ENCODE peak calls at places on chromosome 17, in eight cellular contexts. One of them, this sample, is unnamed.

GRCh38 chr17:29570521-29570920 is 2.0 kb downstream of the TP53I13 start:
- DNase-seq in tibial artery: no peak
- DNase-seq in stomach: peak; percentile 49
- DNase-seq in AG10803: no peak
- DNase-seq in astrocyte of the spinal cord: no peak
- DNase-seq in spleen: peak; percentile 46
- DNase-seq in left ventricle myocardium inferior: no peak
- DNase-seq in WERI-Rb-1: no peak
- DNase-seq in this sample: no peak

GRCh38 chr17:10247806-10248334 is 49.5 kb upstream of the GAS7 start:
- DNase-seq in astrocyte of the spinal cord: no peak
- DNase-seq in stomach: no peak
- DNase-seq in WERI-Rb-1: no peak
- DNase-seq in spleen: no peak
- DNase-seq in AG10803: peak; percentile 95
- DNase-seq in left ventricle myocardium inferior: no peak
- DNase-seq in tibial artery: no peak
- DNase-seq in this sample: no peak

GRCh38 chr17:75144816-75145511 is 9.3 kb downstream of the JPT1 start:
- DNase-seq in AG10803: no peak
- DNase-seq in tibial artery: no peak
- DNase-seq in left ventricle myocardium inferior: no peak
- DNase-seq in WERI-Rb-1: no peak
- DNase-seq in stomach: no peak
- DNase-seq in astrocyte of the spinal cord: no peak
- DNase-seq in spleen: peak; percentile 44
- DNase-seq in this sample: no peak

GRCh38 chr17:20225162-20226115 is 216.3 kb downstream of the SPECC1 start:
- DNase-seq in astrocyte of the spinal cord: no peak
- DNase-seq in WERI-Rb-1: no peak
- DNase-seq in tibial artery: no peak
- DNase-seq in AG10803: no peak
- DNase-seq in stomach: no peak
- DNase-seq in left ventricle myocardium inferior: no peak
- DNase-seq in spleen: no peak
- DNase-seq in this sample: no peak

GRCh38 chr17:58535431-58535830 is 21.0 kb upstream of the MTMR4 start:
- DNase-seq in tibial artery: no peak
- DNase-seq in stomach: no peak
- DNase-seq in spleen: no peak
- DNase-seq in astrocyte of the spinal cord: peak; percentile 37
- DNase-seq in AG10803: peak; percentile 57
- DNase-seq in left ventricle myocardium inferior: no peak
- DNase-seq in WERI-Rb-1: no peak
- DNase-seq in this sample: no peak

GRCh38 chr17:17710355-17710727 is 29.1 kb downstream of the RAI1 start:
- DNase-seq in astrocyte of the spinal cord: no peak
- DNase-seq in spleen: no peak
- DNase-seq in stomach: no peak
- DNase-seq in AG10803: no peak
- DNase-seq in tibial artery: no peak
- DNase-seq in left ventricle myocardium inferior: no peak
- DNase-seq in WERI-Rb-1: no peak
- DNase-seq in this sample: no peak

GRCh38 chr17:51006601-51007000 is 114.1 kb downstream of the SPAG9 start:
- DNase-seq in WERI-Rb-1: no peak
- DNase-seq in stomach: no peak
- DNase-seq in tibial artery: no peak
- DNase-seq in AG10803: peak; percentile 66
- DNase-seq in astrocyte of the spinal cord: peak; percentile 61
- DNase-seq in left ventricle myocardium inferior: no peak
- DNase-seq in spleen: no peak
- DNase-seq in this sample: no peak

GRCh38 chr17:47279062-47279801 is 25.6 kb downstream of the ITGB3 start:
- DNase-seq in WERI-Rb-1: no peak
- DNase-seq in stomach: peak; percentile 36
- DNase-seq in tibial artery: peak; percentile 82
- DNase-seq in left ventricle myocardium inferior: peak; percentile 66
- DNase-seq in astrocyte of the spinal cord: peak; percentile 98
- DNase-seq in spleen: peak; percentile 84
- DNase-seq in AG10803: peak; percentile 99
- DNase-seq in this sample: peak; percentile 59

GRCh38 chr17:83007504-83008475 is 71.6 kb upstream of the METRNL start:
- DNase-seq in AG10803: peak; percentile 8
- DNase-seq in tibial artery: no peak
- DNase-seq in spleen: no peak
- DNase-seq in left ventricle myocardium inferior: no peak
- DNase-seq in stomach: no peak
- DNase-seq in astrocyte of the spinal cord: no peak
- DNase-seq in WERI-Rb-1: no peak
- DNase-seq in this sample: no peak

GRCh38 chr17:73599599-73599998 is 44.6 kb downstream of the SDK2 start:
- DNase-seq in AG10803: no peak
- DNase-seq in stomach: no peak
- DNase-seq in WERI-Rb-1: no peak
- DNase-seq in tibial artery: no peak
- DNase-seq in astrocyte of the spinal cord: no peak
- DNase-seq in spleen: no peak
- DNase-seq in left ventricle myocardium inferior: no peak
- DNase-seq in this sample: no peak

GRCh38 chr17:76519048-76519614 is 17.9 kb upstream of the RHBDF2 start:
- DNase-seq in WERI-Rb-1: peak; percentile 59
- DNase-seq in AG10803: no peak
- DNase-seq in left ventricle myocardium inferior: no peak
- DNase-seq in astrocyte of the spinal cord: no peak
- DNase-seq in spleen: no peak
- DNase-seq in tibial artery: no peak
- DNase-seq in stomach: no peak
- DNase-seq in this sample: no peak

GRCh38 chr17:80071116-80071980 is 30.0 kb upstream of the GAA start:
- DNase-seq in tibial artery: peak; percentile 52
- DNase-seq in astrocyte of the spinal cord: peak; percentile 10
- DNase-seq in spleen: no peak
- DNase-seq in WERI-Rb-1: no peak
- DNase-seq in left ventricle myocardium inferior: peak; percentile 43
- DNase-seq in AG10803: peak; percentile 66
- DNase-seq in stomach: peak; percentile 85
- DNase-seq in this sample: no peak

GRCh38 chr17:58534901-58535421 is 20.5 kb upstream of the MTMR4 start:
- DNase-seq in astrocyte of the spinal cord: peak; percentile 20
- DNase-seq in spleen: peak; percentile 21
- DNase-seq in stomach: no peak
- DNase-seq in left ventricle myocardium inferior: peak; percentile 47
- DNase-seq in WERI-Rb-1: no peak
- DNase-seq in tibial artery: no peak
- DNase-seq in AG10803: peak; percentile 69
- DNase-seq in this sample: peak; percentile 79

GRCh38 chr17:82631544-82631943 is 16.7 kb downstream of the WDR45B start:
- DNase-seq in left ventricle myocardium inferior: no peak
- DNase-seq in stomach: no peak
- DNase-seq in tibial artery: no peak
- DNase-seq in spleen: peak; percentile 16
- DNase-seq in astrocyte of the spinal cord: no peak
- DNase-seq in AG10803: no peak
- DNase-seq in WERI-Rb-1: no peak
- DNase-seq in this sample: no peak

GRCh38 chr17:82932146-82933005 is 92.6 kb upstream of the ZNF750 start:
- DNase-seq in AG10803: peak; percentile 44
- DNase-seq in stomach: peak; percentile 15
- DNase-seq in tibial artery: no peak
- DNase-seq in astrocyte of the spinal cord: peak; percentile 73
- DNase-seq in spleen: peak; percentile 40
- DNase-seq in WERI-Rb-1: no peak
- DNase-seq in left ventricle myocardium inferior: peak; percentile 7
- DNase-seq in this sample: peak; percentile 76

GRCh38 chr17:10772425-10773380 is 31.2 kb downstream of the TMEM238L start:
- DNase-seq in stomach: peak; percentile 90
- DNase-seq in WERI-Rb-1: peak; percentile 54
- DNase-seq in AG10803: no peak
- DNase-seq in astrocyte of the spinal cord: no peak
- DNase-seq in left ventricle myocardium inferior: no peak
- DNase-seq in spleen: no peak
- DNase-seq in tibial artery: no peak
- DNase-seq in this sample: no peak

GRCh38 chr17:76000016-76000754 is 470 bp upstream of the CDK3 start:
- DNase-seq in left ventricle myocardium inferior: no peak
- DNase-seq in astrocyte of the spinal cord: no peak
- DNase-seq in WERI-Rb-1: peak; percentile 81
- DNase-seq in stomach: peak; percentile 58
- DNase-seq in spleen: peak; percentile 87
- DNase-seq in AG10803: no peak
- DNase-seq in tibial artery: no peak
- DNase-seq in this sample: peak; percentile 67

GRCh38 chr17:65455972-65456343 is 105.5 kb downstream of the AXIN2 start:
- DNase-seq in stomach: no peak
- DNase-seq in astrocyte of the spinal cord: peak; percentile 3
- DNase-seq in AG10803: peak; percentile 17
- DNase-seq in left ventricle myocardium inferior: no peak
- DNase-seq in tibial artery: no peak
- DNase-seq in WERI-Rb-1: peak; percentile 11
- DNase-seq in spleen: no peak
- DNase-seq in this sample: no peak

GRCh38 chr17:55451758-55452468 is 30.3 kb upstream of the MMD start:
- DNase-seq in WERI-Rb-1: no peak
- DNase-seq in spleen: no peak
- DNase-seq in astrocyte of the spinal cord: peak; percentile 62
- DNase-seq in left ventricle myocardium inferior: no peak
- DNase-seq in stomach: no peak
- DNase-seq in tibial artery: no peak
- DNase-seq in AG10803: peak; percentile 66
- DNase-seq in this sample: no peak

GRCh38 chr17:17819561-17819995 is 17.2 kb downstream of the SREBF1 start:
- DNase-seq in AG10803: peak; percentile 86
- DNase-seq in spleen: peak; percentile 89
- DNase-seq in tibial artery: peak; percentile 68
- DNase-seq in stomach: peak; percentile 81
- DNase-seq in WERI-Rb-1: no peak
- DNase-seq in astrocyte of the spinal cord: peak; percentile 95
- DNase-seq in left ventricle myocardium inferior: peak; percentile 53
- DNase-seq in this sample: peak; percentile 93

DNA sequence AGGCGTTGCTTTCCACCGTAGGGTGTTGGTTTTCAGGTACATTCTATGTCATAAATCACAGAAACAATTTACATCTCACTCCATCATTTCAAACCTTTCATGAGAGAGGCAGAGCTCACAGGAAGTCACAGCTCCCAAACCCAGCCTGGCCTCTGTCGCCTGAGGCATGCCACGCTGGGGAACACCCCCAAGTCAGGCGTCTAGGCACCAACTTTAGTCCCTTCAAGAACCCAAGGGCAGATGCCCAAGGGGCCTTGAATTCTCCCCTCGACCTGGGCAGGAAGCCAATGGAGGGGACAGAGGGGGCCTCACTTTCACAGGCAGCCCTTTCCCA is 10.5 kb downstream of the TBX4 start:
- DNase-seq in left ventricle myocardium inferior: no peak
- DNase-seq in spleen: peak; percentile 45
- DNase-seq in tibial artery: peak; percentile 16
- DNase-seq in astrocyte of the spinal cord: no peak
- DNase-seq in stomach: no peak
- DNase-seq in AG10803: no peak
- DNase-seq in WERI-Rb-1: no peak
- DNase-seq in this sample: no peak
- H3K4me3 ChIP-seq in left ventricle myocardium inferior: peak overlapping the region; percentile 44
- H3K4me3 ChIP-seq in spleen: no peak overlapping the region
- H3K4me3 ChIP-seq in tibial artery: no peak overlapping the region
- H3K4me3 ChIP-seq in astrocyte of the spinal cord: no peak overlapping the region
- H3K4me3 ChIP-seq in stomach: no peak overlapping the region
- H3K4me3 ChIP-seq in AG10803: no peak overlapping the region
- H3K4me3 ChIP-seq in WERI-Rb-1: no peak overlapping the region
- H3K4me3 ChIP-seq in this sample: no peak overlapping the region

DNA sequence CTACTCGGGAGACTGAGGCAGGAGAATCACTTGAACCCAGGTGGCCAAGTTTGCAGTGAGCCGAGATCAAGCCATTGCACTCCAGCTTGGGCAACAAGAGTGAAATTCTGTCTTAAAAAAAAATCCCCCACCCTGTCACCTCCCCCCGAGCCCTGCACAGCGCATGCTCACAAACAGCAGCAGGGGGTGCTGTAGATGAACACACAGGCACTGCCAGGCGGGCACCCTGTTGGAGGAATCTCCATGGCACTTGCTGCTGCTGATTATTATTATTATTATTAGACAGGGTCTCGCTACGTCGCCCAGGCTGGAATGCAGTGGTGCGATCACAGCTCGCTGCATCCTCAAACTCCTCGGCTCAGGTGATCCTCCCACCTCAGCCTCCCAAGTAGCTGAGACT is 24.6 kb downstream of the FZD2 start:
- DNase-seq in tibial artery: no peak
- DNase-seq in astrocyte of the spinal cord: no peak
- DNase-seq in left ventricle myocardium inferior: no peak
- DNase-seq in WERI-Rb-1: peak; percentile 50
- DNase-seq in stomach: no peak
- DNase-seq in AG10803: no peak
- DNase-seq in spleen: no peak
- DNase-seq in this sample: no peak
- TF ChIP-seq CTCF in tibial artery: no peak
- TF ChIP-seq CTCF in astrocyte of the spinal cord: peak; percentile 38
- TF ChIP-seq CTCF in left ventricle myocardium inferior: no peak
- TF ChIP-seq CTCF in WERI-Rb-1: peak; percentile 66
- TF ChIP-seq CTCF in stomach: no peak
- TF ChIP-seq CTCF in AG10803: peak; percentile 32
- TF ChIP-seq CTCF in spleen: no peak
- TF ChIP-seq CTCF in this sample: no peak

GRCh38 chr17:71412803-71413202 is 708.0 kb upstream of the SOX9 start:
- DNase-seq in left ventricle myocardium inferior: no peak
- DNase-seq in spleen: no peak
- DNase-seq in AG10803: peak; percentile 97
- DNase-seq in stomach: no peak
- DNase-seq in WERI-Rb-1: no peak
- DNase-seq in astrocyte of the spinal cord: peak; percentile 97
- DNase-seq in tibial artery: no peak
- DNase-seq in this sample: peak; percentile 97
- H3K4me3 ChIP-seq in left ventricle myocardium inferior: no peak overlapping the region
- H3K4me3 ChIP-seq in spleen: no peak overlapping the region
- H3K4me3 ChIP-seq in AG10803: no peak overlapping the region
- H3K4me3 ChIP-seq in stomach: no peak overlapping the region
- H3K4me3 ChIP-seq in WERI-Rb-1: no peak overlapping the region
- H3K4me3 ChIP-seq in astrocyte of the spinal cord: no peak overlapping the region
- H3K4me3 ChIP-seq in tibial artery: no peak overlapping the region
- H3K4me3 ChIP-seq in this sample: no peak overlapping the region

DNA sequence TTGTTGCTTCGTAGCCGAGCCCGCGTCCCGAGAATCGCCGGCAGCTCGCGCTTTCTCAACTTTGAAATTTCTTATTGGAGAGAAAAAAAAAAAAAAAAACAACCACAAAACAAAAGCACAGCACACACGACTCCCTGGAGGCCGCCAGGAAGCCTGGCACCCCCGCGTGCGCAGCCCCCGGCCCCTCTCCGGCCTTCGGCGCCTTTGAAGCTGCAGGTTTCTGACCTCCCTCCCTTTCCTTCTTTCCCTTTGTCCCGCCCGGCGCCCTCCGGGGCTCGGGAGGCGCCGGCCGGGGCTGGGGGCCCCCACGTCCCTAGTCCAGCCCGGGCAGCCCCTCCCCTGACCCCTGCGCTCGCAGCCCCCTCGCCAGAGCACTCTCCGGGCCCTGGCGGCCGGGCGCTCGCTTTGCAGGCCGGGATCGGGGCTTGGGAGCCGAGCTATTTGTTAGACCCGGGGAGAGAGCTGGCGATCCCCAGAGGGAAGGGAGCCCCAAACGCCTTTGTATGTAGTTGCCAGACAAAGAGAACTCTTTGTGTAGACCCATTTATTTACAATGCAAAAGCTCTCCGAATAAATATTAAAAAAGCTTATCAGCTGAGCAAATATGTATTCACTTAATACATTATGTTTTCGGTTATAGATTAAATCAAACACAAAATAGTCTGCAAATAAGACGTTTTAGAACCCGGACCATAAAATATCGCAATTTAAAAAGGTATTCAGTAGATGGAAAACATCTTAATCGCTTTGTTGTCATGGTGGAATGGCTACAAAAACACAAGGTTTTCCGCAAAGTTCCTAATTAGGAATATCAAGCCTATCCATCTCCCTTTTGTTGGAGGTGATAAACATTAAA is 2.3 kb downstream of the BAHCC1 start:
- DNase-seq in spleen: no peak
- DNase-seq in left ventricle myocardium inferior: no peak
- DNase-seq in stomach: peak; percentile 74
- DNase-seq in astrocyte of the spinal cord: peak; percentile 77
- DNase-seq in tibial artery: no peak
- DNase-seq in AG10803: peak; percentile 47
- DNase-seq in WERI-Rb-1: peak; percentile 63
- DNase-seq in this sample: peak; percentile 73
- TF ChIP-seq CTCF in spleen: no peak
- TF ChIP-seq CTCF in left ventricle myocardium inferior: peak; percentile 57
- TF ChIP-seq CTCF in stomach: no peak
- TF ChIP-seq CTCF in astrocyte of the spinal cord: peak; percentile 30
- TF ChIP-seq CTCF in tibial artery: peak; percentile 14
- TF ChIP-seq CTCF in AG10803: peak; percentile 11
- TF ChIP-seq CTCF in WERI-Rb-1: peak; percentile 41
- TF ChIP-seq CTCF in this sample: peak; percentile 8